ENCODE peak calls at places on chromosomes 5 and 9, in six cellular contexts. Z, P, K, C, U and O are unnamed samples.

GRCh38 chr5:149049371-149049781 is 13.5 kb downstream of the SH3TC2 start:
- DNase-seq in K (peak), U (no peak), Z (no peak), P (no peak), C (no peak), O (peak)

GRCh38 chr5:83364322-83365299 is 106.9 kb upstream of the VCAN start:
- DNase-seq in Z (no peak), K (no peak), C (no peak), U (no peak), P (no peak), O (no peak)

GRCh38 chr5:51958473-51958872 is 575.2 kb downstream of the ISL1 start:
- DNase-seq in K (no peak), C (no peak), P (no peak), U (no peak), Z (no peak), O (no peak)

GRCh38 chr9:131476777-131477345 is 25.9 kb upstream of the POMT1 start:
- DNase-seq in K (no peak), P (no peak), U (no peak), Z (no peak), C (no peak), O (no peak)

GRCh38 chr9:89853931-89854330 is 249.1 kb downstream of the GADD45G start:
- DNase-seq in U (no peak), Z (no peak), C (no peak), K (no peak), P (no peak), O (no peak)

GRCh38 chr9:131149678-131150033 is 24.3 kb downstream of the NUP214 start:
- DNase-seq in C (no peak), Z (no peak), U (no peak), P (no peak), K (no peak), O (no peak)

GRCh38 chr9:126752881-126753670 is 51.8 kb upstream of the ZBTB43 start:
- DNase-seq in K (no peak), C (no peak), P (no peak), U (no peak), Z (peak), O (no peak)

GRCh38 chr9:21527579-21527978 is 45.5 kb upstream of the IFNE start:
- DNase-seq in P (no peak), U (no peak), C (no peak), Z (no peak), K (no peak), O (no peak)

GRCh38 chr5:171774418-171774817 is 11.2 kb upstream of the SMIM23 start:
- DNase-seq in K (no peak), P (no peak), Z (no peak), U (no peak), C (no peak), O (no peak)

GRCh38 chr9:99031319-99031718 is 73.6 kb upstream of the TGFBR1 start:
- DNase-seq in C (no peak), U (no peak), Z (no peak), P (no peak), K (no peak), O (no peak)

GRCh38 chr5:118126159-118126558 is 862.2 kb downstream of the DTWD2 start:
- DNase-seq in K (no peak), C (no peak), P (no peak), U (no peak), Z (peak), O (peak)

GRCh38 chr9:89528540-89528939 is 30.6 kb upstream of the SEMA4D start:
- DNase-seq in Z (no peak), K (no peak), C (no peak), P (no peak), U (no peak), O (no peak)

GRCh38 chr9:137705443-137705863 is 86.6 kb downstream of the EHMT1 start:
- DNase-seq in P (no peak), K (no peak), U (no peak), Z (no peak), C (no peak), O (no peak)

GRCh38 chr5:115818821-115819220 is 2.4 kb upstream of the CDO1 start:
- DNase-seq in Z (no peak), P (no peak), U (peak), K (no peak), C (no peak), O (no peak)